ENCODE peak calls at places on chromosomes 12 and 14, in five cellular contexts. J, O, A, H and L are unnamed samples.

GRCh38 chr14:102071283-102071998 is 15.4 kb downstream of the HSP90AA1 start:
- DNase-seq in J (peak), H (no peak), O (no peak), A (no peak), L (peak)

GRCh38 chr14:57863471-57863870 is 2.4 kb downstream of the SLC35F4 start:
- DNase-seq in J (no peak), H (no peak), O (no peak), A (no peak), L (no peak)

GRCh38 chr12:92244036-92244435 is 98.4 kb upstream of the BTG1 start:
- DNase-seq in J (no peak), A (no peak), O (no peak), H (no peak), L (no peak)

GRCh38 chr12:113793250-113793649 is 172.9 kb downstream of the RBM19 start:
- DNase-seq in J (no peak), H (no peak), A (no peak), O (no peak), L (no peak)

GRCh38 chr14:85991156-85991555 is 461.2 kb downstream of the FLRT2 start:
- DNase-seq in O (no peak), A (no peak), J (no peak), H (no peak), L (no peak)

GRCh38 chr14:55123101-55123500 is 6.0 kb upstream of the LGALS3 start:
- DNase-seq in H (no peak), J (peak), A (no peak), O (no peak), L (peak)

GRCh38 chr12:124379938-124380754 is 85.3 kb downstream of the RFLNA start:
- DNase-seq in J (peak), O (no peak), A (peak), H (peak), L (peak)

GRCh38 chr12:79911889-79912656 is 22.8 kb downstream of the PPP1R12A start:
- DNase-seq in A (no peak), O (no peak), J (peak), H (no peak), L (no peak)

GRCh38 chr14:65419593-65420252 is 7.2 kb downstream of the FUT8 start:
- DNase-seq in H (no peak), J (no peak), A (no peak), O (no peak), L (no peak)

GRCh38 chr12:47216150-47216677 is 136.5 kb upstream of the AMIGO2 start:
- DNase-seq in J (no peak), A (no peak), H (no peak), O (no peak), L (no peak)

GRCh38 chr12:1848741-1849140 is 28.4 kb downstream of the LRTM2 start:
- DNase-seq in J (no peak), A (no peak), O (peak), H (peak), L (no peak)

GRCh38 chr14:42911642-42912041 is 1305.0 kb downstream of the LRFN5 start:
- DNase-seq in H (no peak), A (no peak), J (no peak), O (no peak), L (no peak)

GRCh38 chr14:20841096-20841495 is 38.5 kb upstream of the RNASE1 start:
- DNase-seq in H (no peak), J (no peak), A (no peak), O (no peak), L (no peak)

GRCh38 chr12:80412343-80412953 is 31.6 kb upstream of the PTPRQ start:
- DNase-seq in O (no peak), H (no peak), A (peak), J (peak), L (peak)

GRCh38 chr14:91352101-91352500 is 65.5 kb downstream of the CCDC88C start:
- DNase-seq in A (no peak), J (peak), H (no peak), O (no peak), L (no peak)

GRCh38 chr12:132481345-132481744 is 8.6 kb upstream of the FBRSL1 start:
- DNase-seq in O (no peak), A (no peak), H (no peak), J (no peak), L (no peak)

GRCh38 chr14:55537782-55538181 is 42.2 kb upstream of the KTN1 start:
- DNase-seq in A (no peak), J (no peak), O (no peak), H (no peak), L (no peak)

GRCh38 chr14:90438841-90439240 is 42.0 kb downstream of the CALM1 start:
- DNase-seq in H (no peak), J (no peak), O (no peak), A (no peak), L (no peak)

GRCh38 chr12:26226629-26227375 is 31.4 kb downstream of the SSPN start:
- DNase-seq in J (peak), A (no peak), H (peak), O (peak), L (no peak)

GRCh38 chr14:75047506-75047905 is 3.8 kb downstream of the MLH3 start:
- DNase-seq in A (no peak), O (no peak), H (no peak), J (no peak), L (no peak)

GRCh38 chr12:111775205-111776193 is 8.8 kb downstream of the ALDH2 start:
- DNase-seq in O (no peak), A (no peak), J (peak), H (peak), L (peak)

GRCh38 chr12:46354111-46354798 is 18.3 kb downstream of the SLC38A2 start:
- DNase-seq in J (no peak), A (no peak), H (no peak), O (no peak), L (no peak)

GRCh38 chr14:74478996-74479635 is 14.0 kb downstream of the NPC2 start:
- DNase-seq in A (peak), J (no peak), H (no peak), O (no peak), L (no peak)

GRCh38 chr14:34496679-34497513 is 34.9 kb upstream of the SPTSSA start:
- DNase-seq in A (peak), J (peak), O (peak), H (peak), L (peak)

GRCh38 chr14:91058017-91058675 is 2.3 kb downstream of the RPS6KA5 start:
- DNase-seq in H (no peak), A (no peak), J (peak), O (no peak), L (no peak)

GRCh38 chr12:57895337-57896138 is 45.8 kb upstream of the ATP23 start:
- DNase-seq in O (no peak), J (no peak), H (no peak), A (no peak), L (no peak)

GRCh38 chr12:108519558-108519957 is 4.5 kb downstream of the FICD start:
- DNase-seq in H (no peak), A (no peak), J (no peak), O (peak), L (no peak)

GRCh38 chr14:91774138-91775096 is 42.5 kb upstream of the CATSPERB start:
- DNase-seq in H (no peak), A (no peak), J (no peak), O (no peak), L (no peak)

GRCh38 chr14:35851823-35852222 is 25.7 kb downstream of the BRMS1L start:
- DNase-seq in J (no peak), O (no peak), A (no peak), H (no peak), L (no peak)

GRCh38 chr12:39623919-39624318 is 4.3 kb upstream of the ABCD2 start:
- DNase-seq in H (no peak), A (no peak), J (no peak), O (no peak), L (no peak)

GRCh38 chr14:31657917-31658316 is 96.7 kb downstream of the NUBPL start:
- DNase-seq in O (no peak), A (no peak), H (no peak), J (no peak), L (no peak)

GRCh38 chr14:59229653-59230406 is 41.4 kb downstream of the DAAM1 start:
- DNase-seq in O (no peak), J (no peak), A (no peak), H (no peak), L (no peak)

GRCh38 chr12:98180603-98181002 is 334.8 kb upstream of the TMPO start:
- DNase-seq in O (no peak), J (no peak), H (no peak), A (no peak), L (no peak)

GRCh38 chr12:30700216-30700900 is 4.7 kb upstream of the IPO8 start:
- DNase-seq in H (no peak), A (no peak), O (no peak), J (no peak), L (no peak)

GRCh38 chr14:94367896-94368590 is 20.4 kb downstream of the SERPINA1 start:
- DNase-seq in O (no peak), A (no peak), H (peak), J (no peak), L (no peak)

GRCh38 chr12:67388331-67389163 is 119.4 kb downstream of the CAND1 start:
- DNase-seq in J (no peak), O (peak), H (no peak), A (peak), L (no peak)

GRCh38 chr12:132608231-132609171 is 1.9 kb downstream of the LRCOL1 start:
- DNase-seq in O (no peak), J (no peak), H (no peak), A (no peak), L (no peak)

GRCh38 chr12:41101821-41102220 is 86.3 kb upstream of the PDZRN4 start:
- DNase-seq in O (no peak), A (no peak), J (no peak), H (no peak), L (no peak)

GRCh38 chr12:41108032-41108431 is 80.1 kb upstream of the PDZRN4 start:
- DNase-seq in A (no peak), O (no peak), J (no peak), H (no peak), L (no peak)

GRCh38 chr12:41106315-41106714 is 81.8 kb upstream of the PDZRN4 start:
- DNase-seq in O (no peak), J (no peak), H (no peak), A (no peak), L (no peak)

GRCh38 chr12:41100572-41100971 is 87.5 kb upstream of the PDZRN4 start:
- DNase-seq in A (no peak), O (no peak), H (no peak), J (no peak), L (no peak)

DNA sequence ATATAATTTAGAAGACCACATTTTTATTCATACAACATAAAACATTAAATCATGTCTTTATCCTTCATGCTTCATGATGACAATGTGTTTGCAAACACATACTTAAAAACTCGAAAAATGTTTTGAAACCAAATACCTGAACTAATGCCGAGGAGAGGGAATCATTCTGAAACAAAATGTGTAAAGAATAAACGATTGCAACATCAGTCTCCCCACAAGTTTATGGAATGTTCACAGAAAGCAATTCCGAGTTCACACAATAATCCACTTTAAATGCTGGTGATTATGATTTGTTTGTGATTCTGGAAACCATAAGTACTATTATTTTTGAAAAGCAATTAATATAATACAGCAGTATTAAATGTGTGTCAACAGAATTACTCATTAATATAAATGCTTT is 84.5 kb upstream of the PDZRN4 start:
- DNase-seq in A (no peak), H (no peak), O (no peak), J (no peak), L (no peak)
- TF ChIP-seq CTCF in A (no peak), H (no peak), O (no peak), J (no peak), L (no peak)

GRCh38 chr12:130523863-130524614 is 186.4 kb downstream of the PIWIL1 start:
- DNase-seq in J (no peak), O (no peak), A (no peak), H (no peak), L (no peak)
- TF ChIP-seq CTCF in J (no peak), O (no peak), A (no peak), H (no peak), L (no peak)

GRCh38 chr12:89479982-89480381 is 44.6 kb downstream of the GALNT4 start:
- DNase-seq in O (no peak), J (no peak), A (no peak), H (no peak), L (no peak)
- TF ChIP-seq CTCF in O (no peak), J (no peak), A (no peak), H (no peak), L (no peak)

DNA sequence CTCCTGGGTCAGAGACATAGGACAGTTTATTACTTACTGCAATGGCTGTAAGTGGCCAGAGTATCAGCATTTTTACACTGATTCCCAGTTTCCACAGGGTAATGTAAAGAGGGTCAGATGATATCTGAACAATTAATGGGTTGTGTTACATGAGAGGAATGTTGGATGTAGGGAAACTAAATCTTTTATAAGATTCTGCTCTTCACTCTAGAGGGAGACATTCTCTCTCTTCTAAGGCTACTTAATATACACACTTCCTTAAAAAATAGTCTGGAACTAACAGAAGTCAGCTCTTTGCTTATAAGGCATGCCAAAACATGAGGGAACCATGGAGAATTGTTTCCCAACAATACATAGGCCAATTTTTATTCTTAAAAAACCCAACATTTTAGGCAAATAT is 389.8 kb downstream of the ETNK1 start:
- DNase-seq in O (no peak), A (no peak), J (no peak), H (no peak), L (no peak)
- TF ChIP-seq CTCF in O (no peak), A (no peak), J (no peak), H (no peak), L (peak)

GRCh38 chr14:30528119-30528518 is 30.8 kb upstream of the G2E3 start:
- DNase-seq in H (no peak), O (peak), J (no peak), A (no peak), L (no peak)

GRCh38 chr14:30532264-30532663 is 26.7 kb upstream of the G2E3 start:
- DNase-seq in A (no peak), H (no peak), J (no peak), O (no peak), L (no peak)

GRCh38 chr14:30525833-30526232 is 33.1 kb upstream of the G2E3 start:
- DNase-seq in H (no peak), J (peak), O (no peak), A (no peak), L (no peak)

GRCh38 chr14:30528778-30529642 is 29.9 kb upstream of the G2E3 start:
- DNase-seq in H (no peak), O (no peak), J (no peak), A (no peak), L (no peak)

GRCh38 chr14:30527196-30527595 is 31.8 kb upstream of the G2E3 start:
- DNase-seq in J (no peak), A (no peak), H (no peak), O (no peak), L (no peak)
- TF ChIP-seq CTCF in J (no peak), A (no peak), H (no peak), O (no peak), L (no peak)

DNA sequence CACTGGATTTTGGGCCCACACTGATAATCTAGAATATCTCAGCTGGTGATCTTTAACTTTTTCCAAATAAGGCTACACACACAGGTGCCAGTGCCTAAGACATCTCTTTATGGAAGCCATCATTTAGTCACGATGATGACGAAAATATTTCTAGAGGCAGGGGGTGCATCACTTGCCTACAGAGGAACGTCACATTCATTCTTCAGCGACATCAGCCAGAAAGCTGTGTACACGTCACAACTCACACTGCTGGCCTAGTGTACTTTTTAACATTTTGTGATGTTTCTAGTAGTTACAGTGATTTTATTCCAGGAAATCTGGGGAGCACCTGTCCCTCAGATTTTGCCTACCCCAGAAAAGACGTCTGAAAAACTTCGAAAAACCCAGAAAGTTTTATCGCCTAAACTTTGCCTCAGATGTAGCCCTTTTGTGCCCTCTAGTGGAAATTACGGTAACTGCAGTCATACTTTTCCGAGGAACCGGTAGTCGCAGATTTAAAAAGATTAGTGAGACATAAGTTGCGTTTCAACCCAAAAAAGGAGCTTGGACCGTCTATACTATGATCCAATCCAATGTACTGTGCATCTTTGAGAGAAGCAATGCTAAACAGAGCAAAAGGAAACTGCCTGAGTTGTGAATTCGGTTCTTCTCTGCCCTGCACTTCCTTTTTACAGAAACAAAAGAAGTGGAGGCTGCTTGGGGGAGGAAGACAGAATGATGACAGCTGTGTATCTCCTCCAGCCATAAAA is 64.3 kb upstream of the STON2 start:
- DNase-seq in J (peak), H (no peak), O (peak), A (peak), L (peak)
- TF ChIP-seq CTCF in J (peak), H (peak), O (peak), A (peak), L (peak)

GRCh38 chr14:106872619-106873446 is 1346.5 kb downstream of the TMEM121 start:
- DNase-seq in H (no peak), J (no peak), O (no peak), A (peak), L (no peak)
- TF ChIP-seq CTCF in H (peak), J (no peak), O (peak), A (peak), L (peak)

GRCh38 chr12:29640589-29641345 is 143.0 kb downstream of the TMTC1 start:
- DNase-seq in J (peak), H (peak), A (no peak), O (peak), L (no peak)
- TF ChIP-seq CTCF in J (no peak), H (no peak), A (no peak), O (peak), L (peak)

GRCh38 chr14:23005861-23006534 is 3.9 kb downstream of the C14orf93 start:
- DNase-seq in H (no peak), J (peak), O (no peak), A (no peak), L (no peak)
- TF ChIP-seq CTCF in H (no peak), J (no peak), O (no peak), A (no peak), L (no peak)